ENCODE peak calls at places on chromosomes 16 and 17, in four cellular contexts. S is mesendoderm, U is IMR-90, Y is H1. I is an unnamed sample.

GRCh38 chr16:48556913-48557351 is 53.0 kb downstream of the N4BP1 start:
- DNase-seq in S (peak), U (peak), Y (no peak), I (no peak)

GRCh38 chr17:30151471-30151870 is 34.9 kb downstream of the NSRP1 start:
- DNase-seq in S (no peak), U (no peak), Y (no peak), I (no peak)

GRCh38 chr17:41863074-41863843 is 2.0 kb downstream of the KLHL11 start:
- DNase-seq in S (no peak), U (no peak), Y (no peak), I (no peak)

GRCh38 chr17:6299275-6299674 is 135.6 kb downstream of the AIPL1 start:
- DNase-seq in S (no peak), U (no peak), Y (no peak), I (no peak)

GRCh38 chr17:15649861-15650391 is 30.4 kb upstream of the FBXW10B start:
- DNase-seq in S (peak), U (peak), Y (no peak), I (no peak)

GRCh38 chr17:9229160-9229825 is 208.0 kb downstream of the NTN1 start:
- DNase-seq in S (no peak), U (no peak), Y (no peak), I (no peak)

GRCh38 chr16:86632944-86633343 is 54.6 kb downstream of the FOXL1 start:
- DNase-seq in S (no peak), U (no peak), Y (no peak), I (no peak)

GRCh38 chr17:181213-182163 is at the start of gene DOC2B:
- DNase-seq in S (peak), U (peak), Y (peak), I (peak)

GRCh38 chr16:79899316-79900110 is 299.0 kb upstream of the MAF start:
- DNase-seq in S (no peak), U (no peak), Y (no peak), I (no peak)

GRCh38 chr17:7929158-7930029 is at the start of gene KCNAB3:
- DNase-seq in S (peak), U (peak), Y (peak), I (peak)

GRCh38 chr16:78522327-78522726 is 422.9 kb downstream of the WWOX start:
- DNase-seq in S (no peak), U (no peak), Y (no peak), I (no peak)
- H4K5ac ChIP-seq in S (no peak), U (no peak), Y (no peak), I (no peak)

GRCh38 chr17:31226950-31227349 is 70.1 kb downstream of the OMG start:
- DNase-seq in S (no peak), U (no peak), Y (no peak), I (no peak)

GRCh38 chr17:31225831-31226230 is 71.2 kb downstream of the OMG start:
- DNase-seq in S (no peak), U (no peak), Y (no peak), I (no peak)

GRCh38 chr17:31224366-31224765 is 72.7 kb downstream of the OMG start:
- DNase-seq in S (no peak), U (no peak), Y (no peak), I (no peak)

GRCh38 chr17:31231852-31232251 is 65.2 kb downstream of the OMG start:
- DNase-seq in S (no peak), U (no peak), Y (no peak), I (no peak)

DNA sequence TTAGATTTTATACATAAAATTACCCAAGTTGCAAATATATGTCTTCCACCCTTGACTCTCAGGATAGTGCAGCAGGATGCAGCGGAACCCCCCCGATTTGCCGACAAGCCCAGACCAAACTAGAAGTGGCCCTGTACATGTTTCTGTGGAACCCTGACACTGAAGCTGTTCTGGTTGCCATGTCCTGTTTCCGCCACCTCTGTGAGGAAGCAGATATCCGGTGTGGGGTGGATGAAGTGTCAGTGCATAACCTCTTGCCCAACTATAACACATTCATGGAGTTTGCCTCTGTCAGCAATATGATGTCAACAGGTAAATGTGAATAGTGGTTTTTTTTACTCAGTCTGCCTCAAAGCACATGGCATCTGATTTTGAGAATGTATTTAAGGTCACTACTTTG is 70.7 kb downstream of the OMG start:
- DNase-seq in S (no peak), U (no peak), Y (no peak), I (no peak)
- H3K56ac ChIP-seq in S (no peak), U (no peak), Y (no peak), I (no peak)

DNA sequence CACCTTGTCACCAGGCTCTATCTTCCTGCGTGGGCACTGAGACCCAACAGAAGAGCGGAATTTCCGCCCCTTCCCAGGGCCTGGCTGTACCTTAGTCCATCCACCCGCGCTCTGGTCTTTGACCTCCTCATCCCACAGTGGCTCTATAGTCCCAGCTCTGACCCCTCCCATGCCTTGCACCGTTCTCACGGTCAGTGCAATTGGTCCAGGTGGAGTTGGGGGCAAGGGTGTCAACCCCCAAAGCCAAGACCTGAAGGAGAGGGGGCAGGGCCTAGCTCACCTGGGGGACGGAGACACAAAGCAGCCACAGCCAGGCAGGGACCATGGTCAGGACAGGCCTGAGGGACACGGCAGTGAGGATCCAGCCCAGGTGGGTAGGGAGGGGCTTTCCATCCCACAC is 944 bp downstream of the CDH16 start:
- DNase-seq in S (no peak), U (no peak), Y (no peak), I (no peak)
- H4K5ac ChIP-seq in S (no peak), U (no peak), Y (no peak), I (no peak)

DNA sequence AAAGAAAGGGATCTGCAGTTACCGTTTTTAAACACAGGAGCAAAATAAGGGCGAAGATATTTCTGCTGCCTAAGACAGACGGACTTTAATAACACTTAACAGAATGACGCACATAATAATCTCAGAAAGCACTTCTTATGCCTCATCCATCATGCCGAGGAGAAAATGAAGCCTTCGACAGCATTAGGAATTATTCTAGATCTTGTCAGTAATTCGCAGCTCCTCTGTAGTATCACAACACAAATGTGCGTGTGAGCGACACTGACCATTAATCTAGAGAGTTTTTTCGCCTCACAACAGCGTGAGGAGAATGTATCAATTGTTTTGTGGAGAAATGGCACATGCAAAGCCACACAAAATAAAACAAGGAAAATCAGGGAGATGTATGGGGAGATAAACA is 410.2 kb upstream of the PSMD7 start:
- DNase-seq in S (no peak), U (no peak), Y (no peak), I (no peak)
- H3K56ac ChIP-seq in S (no peak), U (no peak), Y (no peak), I (no peak)